ENCODE peak calls at places on chromosomes 2 and 18, in six cellular contexts. One of them, this sample, is unnamed.

GRCh38 chr2:72367530-72368225 is 220.0 kb upstream of the CYP26B1 start:
- DNase-seq in fibroblast of pulmonary artery: peak
- DNase-seq in SK-N-SH: no peak
- DNase-seq in neural crest cell: no peak
- DNase-seq in stimulated activated CD8-positive, alpha-beta memory T cell treated with anti-CD3 and anti-CD28 coated beads, Interleukin-15, amount 100 ng/mL, for 24 hours: no peak
- DNase-seq in left cardiac atrium: peak
- DNase-seq in this sample: peak

GRCh38 chr2:160816916-160817315 is 323.3 kb upstream of the RBMS1 start:
- DNase-seq in fibroblast of pulmonary artery: no peak
- DNase-seq in SK-N-SH: no peak
- DNase-seq in neural crest cell: no peak
- DNase-seq in stimulated activated CD8-positive, alpha-beta memory T cell treated with anti-CD3 and anti-CD28 coated beads, Interleukin-15, amount 100 ng/mL, for 24 hours: no peak
- DNase-seq in left cardiac atrium: no peak
- DNase-seq in this sample: no peak

GRCh38 chr18:34729264-34729663 is 19.2 kb downstream of the DTNA start:
- DNase-seq in fibroblast of pulmonary artery: peak
- DNase-seq in SK-N-SH: peak
- DNase-seq in neural crest cell: no peak
- DNase-seq in stimulated activated CD8-positive, alpha-beta memory T cell treated with anti-CD3 and anti-CD28 coated beads, Interleukin-15, amount 100 ng/mL, for 24 hours: no peak
- DNase-seq in left cardiac atrium: no peak
- DNase-seq in this sample: peak

GRCh38 chr2:224160917-224161316 is 121.8 kb upstream of the SERPINE2 start:
- DNase-seq in fibroblast of pulmonary artery: peak
- DNase-seq in SK-N-SH: no peak
- DNase-seq in neural crest cell: no peak
- DNase-seq in stimulated activated CD8-positive, alpha-beta memory T cell treated with anti-CD3 and anti-CD28 coated beads, Interleukin-15, amount 100 ng/mL, for 24 hours: no peak
- DNase-seq in left cardiac atrium: peak
- DNase-seq in this sample: peak

GRCh38 chr2:26540977-26541376 is 63.1 kb upstream of the OTOF start:
- DNase-seq in fibroblast of pulmonary artery: no peak
- DNase-seq in SK-N-SH: no peak
- DNase-seq in neural crest cell: no peak
- DNase-seq in stimulated activated CD8-positive, alpha-beta memory T cell treated with anti-CD3 and anti-CD28 coated beads, Interleukin-15, amount 100 ng/mL, for 24 hours: no peak
- DNase-seq in left cardiac atrium: no peak
- DNase-seq in this sample: no peak

GRCh38 chr18:21979171-21979560 is 190.2 kb upstream of the GATA6 start:
- DNase-seq in fibroblast of pulmonary artery: no peak
- DNase-seq in SK-N-SH: no peak
- DNase-seq in neural crest cell: no peak
- DNase-seq in stimulated activated CD8-positive, alpha-beta memory T cell treated with anti-CD3 and anti-CD28 coated beads, Interleukin-15, amount 100 ng/mL, for 24 hours: no peak
- DNase-seq in left cardiac atrium: no peak
- DNase-seq in this sample: no peak

GRCh38 chr2:66495788-66496640 is 61.1 kb downstream of the MEIS1 start:
- DNase-seq in fibroblast of pulmonary artery: peak
- DNase-seq in SK-N-SH: no peak
- DNase-seq in neural crest cell: no peak
- DNase-seq in stimulated activated CD8-positive, alpha-beta memory T cell treated with anti-CD3 and anti-CD28 coated beads, Interleukin-15, amount 100 ng/mL, for 24 hours: no peak
- DNase-seq in left cardiac atrium: peak
- DNase-seq in this sample: peak

GRCh38 chr2:127640082-127641072 is 5.6 kb upstream of the GPR17 start:
- DNase-seq in fibroblast of pulmonary artery: no peak
- DNase-seq in SK-N-SH: peak
- DNase-seq in neural crest cell: no peak
- DNase-seq in stimulated activated CD8-positive, alpha-beta memory T cell treated with anti-CD3 and anti-CD28 coated beads, Interleukin-15, amount 100 ng/mL, for 24 hours: no peak
- DNase-seq in left cardiac atrium: no peak
- DNase-seq in this sample: no peak

This sample was measured in astrocyte of the hippocampus.